ENCODE peak calls at places on chromosomes 3 and 15, in six cellular contexts. D, Y, P, F, Z and H are unnamed samples.

GRCh38 chr15:37045241-37045640 is 55.1 kb downstream of the MEIS2 start:
- DNase-seq in D (no peak), Y (no peak), P (no peak), F (no peak), Z (no peak), H (no peak)

GRCh38 chr15:90001062-90001682 is at the start of gene ZNF710:
- DNase-seq in D (peak; percentile 69), Y (peak; percentile 66), P (no peak), F (peak; percentile 80), Z (no peak), H (peak; percentile 77)

GRCh38 chr3:61894988-61895935 is 333.9 kb downstream of the PTPRG start:
- DNase-seq in D (peak; percentile 58), Y (peak; percentile 90), P (peak; percentile 12), F (no peak), Z (peak; percentile 87), H (peak; percentile 25)

GRCh38 chr15:35784745-35785144 is 238.8 kb upstream of the DPH6 start:
- DNase-seq in D (peak; percentile 20), Y (no peak), P (no peak), F (no peak), Z (no peak), H (no peak)

GRCh38 chr15:85155857-85156256 is 174.2 kb downstream of the PDE8A start:
- DNase-seq in D (no peak), Y (no peak), P (no peak), F (no peak), Z (no peak), H (no peak)

GRCh38 chr15:45143056-45143455 is 13.3 kb downstream of the DUOX1 start:
- DNase-seq in D (no peak), Y (no peak), P (no peak), F (no peak), Z (no peak), H (no peak)

GRCh38 chr3:185362850-185363661 is at the start of gene MAP3K13:
- DNase-seq in D (peak; percentile 79), Y (peak; percentile 94), P (peak; percentile 54), F (peak; percentile 78), Z (peak; percentile 81), H (peak; percentile 94)

GRCh38 chr3:53229171-53229570 is 26.7 kb downstream of the TKT start:
- DNase-seq in D (peak; percentile 4), Y (no peak), P (no peak), F (no peak), Z (no peak), H (no peak)

GRCh38 chr3:39124876-39125836 is 17.7 kb downstream of the TTC21A start:
- DNase-seq in D (no peak), Y (peak; percentile 57), P (peak; percentile 20), F (no peak), Z (no peak), H (peak; percentile 65)

GRCh38 chr3:13788522-13789424 is 91.1 kb downstream of the WNT7A start:
- DNase-seq in D (no peak), Y (no peak), P (no peak), F (no peak), Z (no peak), H (peak; percentile 6)

GRCh38 chr15:77013786-77014136 is 18.8 kb downstream of the PSTPIP1 start:
- DNase-seq in D (no peak), Y (no peak), P (no peak), F (peak; percentile 27), Z (no peak), H (no peak)

GRCh38 chr3:37599186-37599585 is 262.5 kb upstream of the CTDSPL start:
- DNase-seq in D (no peak), Y (no peak), P (no peak), F (no peak), Z (no peak), H (no peak)

GRCh38 chr3:23099021-23099420 is 104.1 kb upstream of the UBE2E2 start:
- DNase-seq in D (no peak), Y (no peak), P (no peak), F (no peak), Z (no peak), H (no peak)

GRCh38 chr15:85564686-85565085 is 184.3 kb downstream of the AKAP13 start:
- DNase-seq in D (no peak), Y (no peak), P (no peak), F (no peak), Z (no peak), H (no peak)

GRCh38 chr3:56930706-56931105 is 129.0 kb upstream of the ARHGEF3 start:
- DNase-seq in D (no peak), Y (no peak), P (no peak), F (no peak), Z (no peak), H (no peak)

GRCh38 chr3:20056727-20057611 is 16.7 kb downstream of the KAT2B start:
- DNase-seq in D (no peak), Y (peak; percentile 82), P (no peak), F (no peak), Z (no peak), H (no peak)

GRCh38 chr3:114899186-114899931 is 247.7 kb downstream of the ZBTB20 start:
- DNase-seq in D (no peak), Y (no peak), P (peak; percentile 83), F (no peak), Z (no peak), H (peak; percentile 88)

GRCh38 chr3:133592843-133593242 is 19.4 kb downstream of the CDV3 start:
- DNase-seq in D (no peak), Y (no peak), P (no peak), F (no peak), Z (no peak), H (no peak)

GRCh38 chr3:133591271-133591742 is 17.8 kb downstream of the CDV3 start:
- DNase-seq in D (no peak), Y (peak; percentile 43), P (no peak), F (no peak), Z (no peak), H (no peak)

GRCh38 chr3:133589503-133589902 is 16.0 kb downstream of the CDV3 start:
- DNase-seq in D (no peak), Y (no peak), P (no peak), F (no peak), Z (no peak), H (no peak)

GRCh38 chr3:133588035-133588434 is 14.5 kb downstream of the CDV3 start:
- DNase-seq in D (no peak), Y (no peak), P (no peak), F (no peak), Z (no peak), H (no peak)

DNA sequence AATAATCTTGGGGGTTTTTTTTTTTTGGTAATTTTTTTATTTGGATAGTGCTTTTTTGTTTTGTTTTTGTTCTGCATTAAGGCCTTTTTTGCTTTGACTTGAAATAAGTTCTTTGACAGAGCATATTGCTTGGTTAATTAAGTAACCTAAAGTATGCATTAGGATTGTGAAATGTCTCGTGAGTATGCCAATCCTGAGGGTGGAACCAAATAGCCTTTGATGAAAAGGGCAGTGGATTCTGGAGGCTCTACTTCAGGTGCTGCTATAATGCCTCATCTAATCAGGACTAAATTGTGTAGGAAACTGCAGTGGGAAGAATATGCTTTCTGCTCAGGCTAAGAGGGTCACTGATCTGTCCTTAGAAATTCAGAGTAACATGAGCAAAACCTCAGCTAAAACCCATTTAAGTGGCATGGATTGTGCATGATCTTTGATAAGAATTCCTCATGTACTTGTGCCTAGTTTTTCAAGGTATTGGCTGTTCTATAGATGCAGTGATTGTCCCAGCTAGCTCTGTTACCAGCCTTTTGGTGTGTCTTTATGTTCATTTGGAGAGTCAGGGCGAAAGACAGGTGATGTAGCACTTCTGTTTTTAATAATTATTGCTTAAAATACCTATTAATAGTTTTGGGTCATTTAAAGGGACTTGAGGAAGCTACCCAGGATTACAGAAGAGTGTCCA is 15.4 kb downstream of the CDV3 start:
- DNase-seq in D (no peak), Y (no peak), P (no peak), F (no peak), Z (no peak), H (no peak)
- TF ChIP-seq BHLHE40 in D (no peak), Y (peak; percentile 22), P (no peak), F (no peak), Z (no peak), H (no peak)

DNA sequence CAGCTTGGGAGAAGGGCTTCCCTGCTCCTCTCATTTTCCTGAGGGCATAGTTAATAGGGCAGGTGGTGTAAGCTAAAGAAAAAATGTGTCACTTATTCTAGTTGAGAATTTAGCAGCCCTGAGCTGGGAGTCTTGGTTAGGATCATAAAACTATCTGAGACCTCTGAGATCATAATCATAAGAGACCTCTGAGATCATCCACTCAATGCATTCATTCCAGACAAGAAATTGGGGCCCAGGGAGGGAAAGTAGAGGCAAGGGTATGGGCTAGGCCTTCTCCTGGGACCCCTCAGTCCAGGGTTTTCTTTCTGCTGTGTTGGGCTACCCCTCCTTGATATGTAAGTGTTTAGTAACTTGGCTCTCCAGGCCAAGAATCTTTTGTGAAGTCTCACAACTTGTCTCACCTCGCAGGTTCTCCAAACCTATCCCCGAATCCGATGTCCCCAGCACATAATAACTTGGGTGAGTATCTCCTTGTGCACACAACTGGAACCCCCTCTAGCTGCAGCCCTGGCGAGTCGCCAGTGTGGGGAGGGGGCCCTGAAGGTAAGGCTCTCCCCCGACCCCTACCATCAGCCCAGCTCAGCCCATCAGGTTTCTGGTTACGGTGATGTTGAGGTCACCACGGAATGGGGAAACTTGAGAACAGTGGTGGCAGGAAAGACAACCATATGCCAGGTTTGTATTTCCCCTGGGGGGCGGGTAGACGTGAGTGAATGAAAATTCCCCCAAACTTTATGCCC is 84.1 kb downstream of the AAGAB start:
- DNase-seq in D (no peak), Y (no peak), P (no peak), F (no peak), Z (no peak), H (no peak)
- TF ChIP-seq BHLHE40 in D (no peak), Y (no peak), P (no peak), F (no peak), Z (no peak), H (no peak)

DNA sequence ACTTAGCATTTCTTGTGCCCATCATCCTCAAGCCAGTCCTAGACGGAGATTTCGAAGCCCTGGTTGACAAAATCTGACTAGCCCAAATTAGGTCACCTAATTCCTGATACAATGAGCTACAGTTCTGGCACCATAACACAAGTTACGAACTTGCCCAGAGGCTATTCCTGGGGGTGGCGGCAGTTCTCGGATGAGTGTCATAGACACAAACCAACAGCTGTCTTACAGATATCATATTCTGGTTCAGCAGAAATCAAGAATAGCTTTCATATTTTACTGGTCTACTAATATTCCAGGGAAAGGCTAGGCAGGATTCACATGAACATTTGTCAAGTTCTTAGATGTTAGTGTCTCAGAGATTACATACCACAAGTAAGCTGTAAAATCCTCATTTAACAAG is 8.8 kb downstream of the ANAPC13 start:
- DNase-seq in D (no peak), Y (no peak), P (no peak), F (no peak), Z (no peak), H (no peak)
- TF ChIP-seq BHLHE40 in D (no peak), Y (no peak), P (no peak), F (no peak), Z (no peak), H (no peak)

GRCh38 chr15:57476533-57476975 is 100.2 kb downstream of the CGNL1 start:
- DNase-seq in D (no peak), Y (peak; percentile 70), P (peak; percentile 21), F (no peak), Z (no peak), H (no peak)
- TF ChIP-seq BHLHE40 in D (no peak), Y (peak; percentile 32), P (no peak), F (no peak), Z (no peak), H (no peak)